ENCODE peak calls at places on chromosomes 4 and X, in six cellular contexts. Y is SK-MEL-5, B is DMS153, F is hypothalamus, H is brain microvascular endothelial cell, J is NB4. I is an unnamed sample.

GRCh38 chr4:113684534-113685091 is 76.9 kb downstream of the CAMK2D start:
- DNase-seq in Y (peak), B (peak), F (peak), H (peak), J (peak), I (peak)

GRCh38 chr4:87529187-87529586 is at the start of gene SPARCL1:
- DNase-seq in Y (no peak), B (no peak), F (peak), H (no peak), J (no peak), I (no peak)

GRCh38 chr4:87165886-87166285 is 54.5 kb downstream of the KLHL8 start:
- DNase-seq in Y (no peak), B (no peak), F (no peak), H (no peak), J (no peak), I (no peak)

GRCh38 chrX:150907474-150907873 is 9.0 kb upstream of the CD99L2 start:
- DNase-seq in Y (no peak), B (no peak), F (no peak), H (no peak), J (no peak), I (peak)

GRCh38 chr4:139838811-139839210 is 173.2 kb downstream of the MGST2 start:
- DNase-seq in Y (no peak), B (no peak), F (no peak), H (no peak), J (no peak), I (no peak)

GRCh38 chr4:1015746-1016145 is 4.3 kb downstream of the FGFRL1 start:
- DNase-seq in Y (no peak), B (no peak), F (no peak), H (no peak), J (no peak), I (no peak)

GRCh38 chrX:21932277-21932996 is 8.1 kb upstream of the SMS start:
- DNase-seq in Y (peak), B (no peak), F (no peak), H (peak), J (peak), I (no peak)

GRCh38 chrX:114599305-114599704 is 15.4 kb downstream of the HTR2C start:
- DNase-seq in Y (no peak), B (no peak), F (no peak), H (no peak), J (no peak), I (no peak)

GRCh38 chr4:109078724-109079123 is 223.7 kb downstream of the COL25A1 start:
- DNase-seq in Y (peak), B (no peak), F (no peak), H (peak), J (no peak), I (no peak)

GRCh38 chr4:109755656-109756055 is 25.8 kb upstream of the PLA2G12A start:
- DNase-seq in Y (no peak), B (no peak), F (no peak), H (no peak), J (peak), I (no peak)

GRCh38 chrX:53262189-53262917 is 19.0 kb downstream of the IQSEC2 start:
- DNase-seq in Y (no peak), B (no peak), F (no peak), H (no peak), J (no peak), I (no peak)

GRCh38 chr4:128163177-128164117 is 102.3 kb downstream of the LARP1B start:
- DNase-seq in Y (no peak), B (no peak), F (no peak), H (no peak), J (no peak), I (no peak)

GRCh38 chr4:89586864-89587263 is 250.1 kb downstream of the SNCA start:
- DNase-seq in Y (peak), B (peak), F (no peak), H (no peak), J (peak), I (no peak)

GRCh38 chr4:153634737-153635353 is 49.2 kb upstream of the TLR2 start:
- DNase-seq in Y (peak), B (no peak), F (no peak), H (no peak), J (peak), I (no peak)

GRCh38 chrX:10278716-10279115 is 121.9 kb downstream of the CLCN4 start:
- DNase-seq in Y (no peak), B (no peak), F (no peak), H (no peak), J (no peak), I (no peak)

GRCh38 chr4:2793920-2794706 is 1.2 kb downstream of the SH3BP2 start:
- DNase-seq in Y (no peak), B (no peak), F (no peak), H (no peak), J (peak), I (no peak)

GRCh38 chr4:139814285-139815015 is 148.8 kb downstream of the MGST2 start:
- DNase-seq in Y (peak), B (peak), F (no peak), H (no peak), J (peak), I (peak)

GRCh38 chrX:16882188-16882587 is 12.0 kb upstream of the RBBP7 start:
- DNase-seq in Y (peak), B (no peak), F (no peak), H (no peak), J (peak), I (peak)

GRCh38 chr4:107743532-107743931 is 23.5 kb upstream of the PAPSS1 start:
- DNase-seq in Y (no peak), B (no peak), F (no peak), H (no peak), J (no peak), I (no peak)

GRCh38 chr4:156933633-156934258 is 37.9 kb downstream of the PDGFC start:
- DNase-seq in Y (no peak), B (no peak), F (no peak), H (peak), J (no peak), I (no peak)

GRCh38 chr4:13912966-13913365 is 285.4 kb upstream of the BOD1L1 start:
- DNase-seq in Y (no peak), B (no peak), F (no peak), H (no peak), J (no peak), I (no peak)

GRCh38 chr4:8590546-8590880 is 2.1 kb upstream of the CPZ start:
- DNase-seq in Y (no peak), B (no peak), F (no peak), H (no peak), J (no peak), I (no peak)

GRCh38 chr4:38610844-38611550 is 53.0 kb upstream of the KLF3 start:
- DNase-seq in Y (no peak), B (no peak), F (no peak), H (no peak), J (no peak), I (no peak)

GRCh38 chr4:8731364-8731763 is 138.8 kb downstream of the CPZ start:
- DNase-seq in Y (no peak), B (no peak), F (no peak), H (no peak), J (no peak), I (no peak)

GRCh38 chr4:3421470-3421869 is 20.3 kb upstream of the HGFAC start:
- DNase-seq in Y (no peak), B (no peak), F (no peak), H (no peak), J (no peak), I (no peak)

GRCh38 chrX:148499638-148500427 is 584 bp upstream of the AFF2 start:
- DNase-seq in Y (no peak), B (no peak), F (no peak), H (no peak), J (no peak), I (no peak)

GRCh38 chr4:80989921-80990544 is 40.5 kb upstream of the BMP3 start:
- DNase-seq in Y (peak), B (no peak), F (peak), H (peak), J (peak), I (peak)

GRCh38 chrX:118038614-118039365 is 77.8 kb downstream of the KLHL13 start:
- DNase-seq in Y (no peak), B (no peak), F (no peak), H (no peak), J (no peak), I (no peak)